ENCODE peak calls at places on chromosomes 3 and 15, in six cellular contexts. D is T-cell; L is CD4-positive, alpha-beta T cell; Q is AG04450; E is activated CD4-positive, alpha-beta T cell treated with anti-CD3 and anti-CD28 coated beads, Interleukin-2, amount 50 U/mL, for 48 hours; W is activated CD8-positive, alpha-beta memory T cell treated with anti-CD3 and anti-CD28 coated beads, Interleukin-2, amount 10 ng/mL, durations not matched to agents 7 days and 5 days. H is an unnamed sample.
A peak's percentile ranks its signal among the peaks of the same experiment; 100 is the strongest.

GRCh38 chr3:190641564-190641963 is 127.7 kb downstream of the IL1RAP start:
- DNase-seq in D (no peak), L (no peak), Q (no peak), E (no peak), W (no peak), H (no peak)

GRCh38 chr15:90600954-90601353 is 71.2 kb downstream of the CRTC3 start:
- DNase-seq in D (no peak), L (no peak), Q (no peak), E (no peak), W (no peak), H (no peak)

GRCh38 chr3:196419386-196419785 is 12.8 kb downstream of the UBXN7 start:
- DNase-seq in D (no peak), L (no peak), Q (no peak), E (no peak), W (peak; percentile 28), H (no peak)

GRCh38 chr3:27253831-27254230 is 115.4 kb downstream of the NEK10 start:
- DNase-seq in D (no peak), L (no peak), Q (no peak), E (peak; percentile 11), W (peak; percentile 44), H (peak; percentile 0)

GRCh38 chr3:89300976-89301375 is 193.6 kb downstream of the EPHA3 start:
- DNase-seq in D (no peak), L (no peak), Q (no peak), E (no peak), W (no peak), H (no peak)

GRCh38 chr15:70433583-70434288 is 329.6 kb downstream of the UACA start:
- DNase-seq in D (no peak), L (no peak), Q (no peak), E (no peak), W (no peak), H (no peak)

GRCh38 chr3:58386966-58387365 is 46.7 kb downstream of the PDHB start:
- DNase-seq in D (no peak), L (no peak), Q (peak; percentile 41), E (no peak), W (no peak), H (no peak)

GRCh38 chr15:37771462-37771861 is 163.0 kb upstream of the TMCO5A start:
- DNase-seq in D (no peak), L (no peak), Q (no peak), E (no peak), W (no peak), H (no peak)

GRCh38 chr3:66442254-66443249 is 58.3 kb downstream of the LRIG1 start:
- DNase-seq in D (no peak), L (no peak), Q (peak; percentile 69), E (no peak), W (no peak), H (no peak)

GRCh38 chr15:72117448-72117697 is 577 bp downstream of the MYO9A start:
- DNase-seq in D (peak; percentile 45), L (peak; percentile 55), Q (peak; percentile 43), E (peak; percentile 82), W (peak; percentile 83), H (peak; percentile 34)

GRCh38 chr3:29167180-29167579 is 113.7 kb upstream of the RBMS3 start:
- DNase-seq in D (no peak), L (no peak), Q (peak; percentile 20), E (no peak), W (no peak), H (no peak)

GRCh38 chr15:52337198-52337853 is 41.7 kb upstream of the MYO5C start:
- DNase-seq in D (no peak), L (no peak), Q (no peak), E (no peak), W (no peak), H (no peak)

GRCh38 chr15:41561777-41562145 is 2.7 kb downstream of the TYRO3 start:
- DNase-seq in D (no peak), L (no peak), Q (peak; percentile 36), E (no peak), W (no peak), H (no peak)

GRCh38 chr15:65902373-65902772 is 33.1 kb downstream of the RAB11A start:
- DNase-seq in D (peak; percentile 11), L (no peak), Q (no peak), E (no peak), W (no peak), H (no peak)

GRCh38 chr15:27826411-27826810 is 272.7 kb downstream of the OCA2 start:
- DNase-seq in D (no peak), L (no peak), Q (no peak), E (no peak), W (no peak), H (no peak)

GRCh38 chr15:42494998-42495360 is 455 bp upstream of the SNAP23 start:
- DNase-seq in D (no peak), L (no peak), Q (no peak), E (no peak), W (no peak), H (no peak)

GRCh38 chr3:125042725-125043406 is 12.9 kb downstream of the HEG1 start:
- DNase-seq in D (no peak), L (no peak), Q (no peak), E (no peak), W (no peak), H (no peak)

GRCh38 chr15:29952245-29952644 is 130.0 kb upstream of the TJP1 start:
- DNase-seq in D (no peak), L (no peak), Q (no peak), E (no peak), W (no peak), H (no peak)

GRCh38 chr3:115788921-115789470 is 165.7 kb downstream of the GAP43 start:
- DNase-seq in D (no peak), L (no peak), Q (peak; percentile 76), E (no peak), W (no peak), H (no peak)

GRCh38 chr15:85600001-85600400 is 194.7 kb downstream of the KLHL25 start:
- DNase-seq in D (no peak), L (no peak), Q (no peak), E (no peak), W (no peak), H (no peak)

GRCh38 chr3:18124501-18124900 is 300.6 kb downstream of the SATB1 start:
- DNase-seq in D (no peak), L (no peak), Q (peak; percentile 4), E (no peak), W (no peak), H (peak; percentile 35)

GRCh38 chr3:41683666-41684350 is 278.1 kb downstream of the ULK4 start:
- DNase-seq in D (no peak), L (no peak), Q (no peak), E (no peak), W (no peak), H (no peak)

GRCh38 chr3:185503467-185503975 is 4.7 kb upstream of the TMEM41A start:
- DNase-seq in D (no peak), L (no peak), Q (no peak), E (no peak), W (no peak), H (no peak)